ENCODE peak calls at places on chromosome 18, in four cellular contexts. One of them, this sample, is unnamed.

GRCh38 chr18:62957885-62958472 is 242.6 kb downstream of the PHLPP1 start:
- DNase-seq in NB4: peak; percentile 67
- DNase-seq in fibroblast of the aortic adventitia: peak; percentile 56
- DNase-seq in neural crest cell: peak; percentile 37
- DNase-seq in this sample: no peak

GRCh38 chr18:808086-808485 is 4.0 kb downstream of the YES1 start:
- DNase-seq in NB4: no peak
- DNase-seq in fibroblast of the aortic adventitia: peak; percentile 52
- DNase-seq in neural crest cell: no peak
- DNase-seq in this sample: no peak

GRCh38 chr18:36468161-36468560 is 170.6 kb downstream of the FHOD3 start:
- DNase-seq in NB4: no peak
- DNase-seq in fibroblast of the aortic adventitia: no peak
- DNase-seq in neural crest cell: no peak
- DNase-seq in this sample: no peak

GRCh38 chr18:36633961-36634412 is 194.8 kb downstream of the TPGS2 start:
- DNase-seq in NB4: no peak
- DNase-seq in fibroblast of the aortic adventitia: no peak
- DNase-seq in neural crest cell: no peak
- DNase-seq in this sample: no peak

GRCh38 chr18:21739604-21740473 is 753 bp upstream of the MIB1 start:
- DNase-seq in NB4: peak; percentile 72
- DNase-seq in fibroblast of the aortic adventitia: no peak
- DNase-seq in neural crest cell: no peak
- DNase-seq in this sample: no peak

GRCh38 chr18:8188196-8188595 is 421.0 kb upstream of the RAB12 start:
- DNase-seq in NB4: no peak
- DNase-seq in fibroblast of the aortic adventitia: peak; percentile 13
- DNase-seq in neural crest cell: no peak
- DNase-seq in this sample: no peak

GRCh38 chr18:924987-925386 is 20.3 kb downstream of the ADCYAP1 start:
- DNase-seq in NB4: no peak
- DNase-seq in fibroblast of the aortic adventitia: no peak
- DNase-seq in neural crest cell: no peak
- DNase-seq in this sample: no peak

GRCh38 chr18:46333371-46334199 is 229.4 kb downstream of the HAUS1 start:
- DNase-seq in NB4: peak; percentile 51
- DNase-seq in fibroblast of the aortic adventitia: no peak
- DNase-seq in neural crest cell: peak; percentile 63
- DNase-seq in this sample: peak; percentile 91

GRCh38 chr18:34710430-34711386 is 610 bp downstream of the DTNA start:
- DNase-seq in NB4: peak; percentile 18
- DNase-seq in fibroblast of the aortic adventitia: peak; percentile 66
- DNase-seq in neural crest cell: no peak
- DNase-seq in this sample: no peak

GRCh38 chr18:43485565-43485964 is 208.3 kb upstream of the SYT4 start:
- DNase-seq in NB4: no peak
- DNase-seq in fibroblast of the aortic adventitia: no peak
- DNase-seq in neural crest cell: no peak
- DNase-seq in this sample: no peak

GRCh38 chr18:8411492-8411891 is 197.7 kb upstream of the RAB12 start:
- DNase-seq in NB4: no peak
- DNase-seq in fibroblast of the aortic adventitia: no peak
- DNase-seq in neural crest cell: no peak
- DNase-seq in this sample: no peak

GRCh38 chr18:63234839-63235238 is 84.7 kb downstream of the BCL2 start:
- DNase-seq in NB4: no peak
- DNase-seq in fibroblast of the aortic adventitia: no peak
- DNase-seq in neural crest cell: no peak
- DNase-seq in this sample: no peak

GRCh38 chr18:5180254-5180653 is 16.8 kb downstream of the AKAIN1 start:
- DNase-seq in NB4: no peak
- DNase-seq in fibroblast of the aortic adventitia: no peak
- DNase-seq in neural crest cell: no peak
- DNase-seq in this sample: no peak

GRCh38 chr18:6955304-6955703 is 162.3 kb downstream of the LAMA1 start:
- DNase-seq in NB4: no peak
- DNase-seq in fibroblast of the aortic adventitia: no peak
- DNase-seq in neural crest cell: no peak
- DNase-seq in this sample: no peak

GRCh38 chr18:58466636-58467205 is 162.2 kb downstream of the ALPK2 start:
- DNase-seq in NB4: no peak
- DNase-seq in fibroblast of the aortic adventitia: no peak
- DNase-seq in neural crest cell: no peak
- DNase-seq in this sample: no peak

GRCh38 chr18:77560334-77560970 is 310.8 kb downstream of the GALR1 start:
- DNase-seq in NB4: peak; percentile 61
- DNase-seq in fibroblast of the aortic adventitia: no peak
- DNase-seq in neural crest cell: no peak
- DNase-seq in this sample: no peak

GRCh38 chr18:45741056-45741455 is 17.1 kb downstream of the SLC14A1 start:
- DNase-seq in NB4: no peak
- DNase-seq in fibroblast of the aortic adventitia: no peak
- DNase-seq in neural crest cell: no peak
- DNase-seq in this sample: no peak

GRCh38 chr18:3624818-3625716 is 175.1 kb downstream of the TGIF1 start:
- DNase-seq in NB4: peak; percentile 70
- DNase-seq in fibroblast of the aortic adventitia: peak; percentile 98
- DNase-seq in neural crest cell: no peak
- DNase-seq in this sample: no peak

GRCh38 chr18:48308755-48309154 is 100.4 kb downstream of the ZBTB7C start:
- DNase-seq in NB4: no peak
- DNase-seq in fibroblast of the aortic adventitia: no peak
- DNase-seq in neural crest cell: no peak
- DNase-seq in this sample: no peak

GRCh38 chr18:76412010-76412817 is 82.8 kb downstream of the ZNF516 start:
- DNase-seq in NB4: no peak
- DNase-seq in fibroblast of the aortic adventitia: peak; percentile 43
- DNase-seq in neural crest cell: no peak
- DNase-seq in this sample: no peak

GRCh38 chr18:79866889-79867574 is 69.3 kb downstream of the KCNG2 start:
- DNase-seq in NB4: no peak
- DNase-seq in fibroblast of the aortic adventitia: no peak
- DNase-seq in neural crest cell: no peak
- DNase-seq in this sample: no peak

GRCh38 chr18:79796531-79797390 is 977 bp upstream of the KCNG2 start:
- DNase-seq in NB4: no peak
- DNase-seq in fibroblast of the aortic adventitia: peak; percentile 14
- DNase-seq in neural crest cell: no peak
- DNase-seq in this sample: no peak

GRCh38 chr18:35571138-35571537 is 10.4 kb upstream of the GALNT1 start:
- DNase-seq in NB4: no peak
- DNase-seq in fibroblast of the aortic adventitia: no peak
- DNase-seq in neural crest cell: no peak
- DNase-seq in this sample: no peak

GRCh38 chr18:919078-919477 is 14.4 kb downstream of the ADCYAP1 start:
- DNase-seq in NB4: no peak
- DNase-seq in fibroblast of the aortic adventitia: no peak
- DNase-seq in neural crest cell: no peak
- DNase-seq in this sample: no peak

GRCh38 chr18:56902653-56903052 is 244.2 kb upstream of the BOD1L2 start:
- DNase-seq in NB4: no peak
- DNase-seq in fibroblast of the aortic adventitia: no peak
- DNase-seq in neural crest cell: no peak
- DNase-seq in this sample: no peak

GRCh38 chr18:56009451-56009850 is 421.5 kb upstream of the TCF4 start:
- DNase-seq in NB4: no peak
- DNase-seq in fibroblast of the aortic adventitia: no peak
- DNase-seq in neural crest cell: no peak
- DNase-seq in this sample: no peak

GRCh38 chr18:28075501-28075900 is 101.4 kb downstream of the CDH2 start:
- DNase-seq in NB4: no peak
- DNase-seq in fibroblast of the aortic adventitia: peak; percentile 28
- DNase-seq in neural crest cell: no peak
- DNase-seq in this sample: no peak

GRCh38 chr18:56645415-56646016 is 5.6 kb upstream of the WDR7 start:
- DNase-seq in NB4: peak; percentile 46
- DNase-seq in fibroblast of the aortic adventitia: peak; percentile 14
- DNase-seq in neural crest cell: no peak
- DNase-seq in this sample: no peak

GRCh38 chr18:57210101-57210661 is 63.3 kb downstream of the BOD1L2 start:
- DNase-seq in NB4: peak; percentile 55
- DNase-seq in fibroblast of the aortic adventitia: peak; percentile 67
- DNase-seq in neural crest cell: peak; percentile 6
- DNase-seq in this sample: no peak

GRCh38 chr18:53698907-53699306 is 525.6 kb downstream of the MBD2 start:
- DNase-seq in NB4: peak; percentile 44
- DNase-seq in fibroblast of the aortic adventitia: peak; percentile 63
- DNase-seq in neural crest cell: peak; percentile 29
- DNase-seq in this sample: peak; percentile 35

GRCh38 chr18:48064978-48065600 is 134.6 kb upstream of the SMAD2 start:
- DNase-seq in NB4: no peak
- DNase-seq in fibroblast of the aortic adventitia: no peak
- DNase-seq in neural crest cell: no peak
- DNase-seq in this sample: no peak

DNA sequence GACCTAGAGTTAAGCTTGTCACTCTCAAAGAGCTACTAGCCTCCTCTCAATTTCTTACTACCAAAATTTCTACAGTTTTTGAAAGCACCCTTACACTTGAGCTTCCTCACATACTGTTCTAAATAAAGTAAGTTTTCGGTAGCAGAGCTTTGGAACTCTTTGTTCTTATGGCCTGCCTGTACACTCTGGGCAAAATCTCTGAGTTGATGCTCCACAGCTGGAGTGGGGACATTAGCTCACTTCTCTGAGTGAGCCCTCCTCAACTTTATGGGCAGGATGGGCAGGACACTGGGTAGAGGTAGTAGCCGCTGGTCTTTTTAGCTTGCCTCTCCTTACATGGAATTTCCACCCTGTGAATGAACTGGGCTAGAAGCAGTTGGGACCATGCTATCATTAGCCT is 127.8 kb downstream of the FAM210A start:
- DNase-seq in NB4: no peak
- DNase-seq in fibroblast of the aortic adventitia: no peak
- DNase-seq in neural crest cell: no peak
- DNase-seq in this sample: no peak
- TF ChIP-seq CTCF in NB4: no peak
- TF ChIP-seq CTCF in fibroblast of the aortic adventitia: no peak
- TF ChIP-seq CTCF in neural crest cell: no peak
- TF ChIP-seq CTCF in this sample: no peak

DNA sequence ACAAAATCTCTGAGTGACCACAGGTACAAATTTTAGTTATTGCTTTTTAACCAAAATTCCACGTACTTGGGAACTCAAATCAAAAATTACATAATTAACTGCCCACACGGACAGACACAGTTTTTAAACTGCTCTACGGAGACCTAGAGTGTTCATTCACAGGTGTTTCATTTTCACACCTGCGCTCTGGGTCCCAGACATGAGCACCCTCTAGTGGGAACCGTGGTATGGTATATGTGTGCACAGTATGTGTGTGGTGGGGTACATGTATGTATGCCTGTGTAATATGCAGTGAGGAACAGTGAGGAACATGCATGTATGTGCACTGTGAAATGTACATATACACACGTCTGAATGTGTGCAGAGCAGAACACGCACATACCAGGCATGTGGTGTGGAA is 65.0 kb downstream of the PPP4R1 start:
- DNase-seq in NB4: no peak
- DNase-seq in fibroblast of the aortic adventitia: no peak
- DNase-seq in neural crest cell: no peak
- DNase-seq in this sample: no peak
- TF ChIP-seq CTCF in NB4: peak; percentile 8
- TF ChIP-seq CTCF in fibroblast of the aortic adventitia: no peak
- TF ChIP-seq CTCF in neural crest cell: no peak
- TF ChIP-seq CTCF in this sample: no peak

DNA sequence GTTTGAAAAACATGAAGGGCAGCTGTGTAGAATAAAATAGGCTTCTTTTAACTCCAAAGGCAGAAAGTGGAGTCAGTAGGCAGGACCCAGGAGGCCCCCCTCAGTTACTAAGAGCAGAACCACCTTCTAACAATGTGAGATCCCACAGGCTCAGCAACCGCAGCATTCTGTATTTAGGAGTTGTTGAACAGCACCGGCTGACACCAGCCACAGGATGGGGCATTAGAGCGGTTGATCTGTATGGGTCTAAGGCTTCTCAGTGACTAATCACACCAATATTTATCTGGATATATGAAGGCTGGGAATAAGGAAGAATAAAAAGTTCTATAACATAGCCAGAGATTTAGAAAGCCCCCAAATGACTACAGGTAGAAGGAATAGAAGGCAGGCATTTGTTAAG is 51.7 kb downstream of the MYO5B start:
- DNase-seq in NB4: no peak
- DNase-seq in fibroblast of the aortic adventitia: no peak
- DNase-seq in neural crest cell: no peak
- DNase-seq in this sample: no peak
- TF ChIP-seq CTCF in NB4: no peak
- TF ChIP-seq CTCF in fibroblast of the aortic adventitia: no peak
- TF ChIP-seq CTCF in neural crest cell: no peak
- TF ChIP-seq CTCF in this sample: no peak

GRCh38 chr18:25834061-25834460 is 256.4 kb downstream of the SS18 start:
- DNase-seq in NB4: no peak
- DNase-seq in fibroblast of the aortic adventitia: no peak
- DNase-seq in neural crest cell: no peak
- DNase-seq in this sample: no peak

GRCh38 chr18:25827961-25828561 is 262.4 kb downstream of the SS18 start:
- DNase-seq in NB4: no peak
- DNase-seq in fibroblast of the aortic adventitia: peak; percentile 51
- DNase-seq in neural crest cell: no peak
- DNase-seq in this sample: no peak

GRCh38 chr18:25830787-25831186 is 259.6 kb downstream of the SS18 start:
- DNase-seq in NB4: no peak
- DNase-seq in fibroblast of the aortic adventitia: peak; percentile 82
- DNase-seq in neural crest cell: no peak
- DNase-seq in this sample: no peak

GRCh38 chr18:25831226-25831828 is 259.1 kb downstream of the SS18 start:
- DNase-seq in NB4: no peak
- DNase-seq in fibroblast of the aortic adventitia: no peak
- DNase-seq in neural crest cell: no peak
- DNase-seq in this sample: no peak

DNA sequence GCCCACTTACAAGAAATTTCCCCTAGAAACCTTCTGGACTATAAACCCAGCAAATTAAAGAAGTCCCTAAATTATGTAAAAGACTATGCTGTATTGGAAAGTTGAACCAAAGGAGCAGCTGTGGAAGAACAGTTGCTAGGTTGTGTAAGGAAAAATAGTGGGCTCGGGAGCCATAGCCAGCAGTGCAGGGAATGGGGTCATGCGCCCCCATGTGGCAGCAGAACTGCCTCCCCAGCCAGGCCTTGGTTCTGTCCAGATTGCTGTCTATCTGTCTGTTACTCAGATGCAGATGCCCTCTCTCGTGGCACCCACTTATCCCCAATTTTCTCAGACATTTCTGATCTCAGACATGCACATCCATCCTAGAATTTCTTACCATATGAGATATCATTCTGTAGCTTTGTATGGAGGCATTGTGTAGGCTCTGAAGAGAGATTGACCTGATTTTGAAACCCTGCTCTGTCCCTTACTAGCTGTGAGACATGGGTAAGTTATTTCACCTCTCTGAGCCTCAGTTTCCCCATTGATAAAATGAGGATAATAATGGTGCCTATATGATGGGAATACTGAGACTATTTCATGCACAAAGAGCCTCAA is 258.3 kb downstream of the SS18 start:
- DNase-seq in NB4: peak; percentile 33
- DNase-seq in fibroblast of the aortic adventitia: peak; percentile 48
- DNase-seq in neural crest cell: peak; percentile 65
- DNase-seq in this sample: peak; percentile 38
- TF ChIP-seq CTCF in NB4: peak; percentile 91
- TF ChIP-seq CTCF in fibroblast of the aortic adventitia: peak; percentile 73
- TF ChIP-seq CTCF in neural crest cell: peak; percentile 82
- TF ChIP-seq CTCF in this sample: peak; percentile 91

GRCh38 chr18:12377556-12378553 is 828 bp upstream of the AFG3L2 start:
- DNase-seq in NB4: no peak
- DNase-seq in fibroblast of the aortic adventitia: no peak
- DNase-seq in neural crest cell: peak; percentile 100
- DNase-seq in this sample: no peak
- TF ChIP-seq CTCF in NB4: no peak
- TF ChIP-seq CTCF in fibroblast of the aortic adventitia: peak; percentile 48
- TF ChIP-seq CTCF in neural crest cell: peak; percentile 52
- TF ChIP-seq CTCF in this sample: no peak

This sample was measured in HL-60.